ENCODE peak calls at places on chromosomes 3 and 15, in four cellular contexts. V, B, F and C are unnamed samples.

GRCh38 chr3:194475978-194476377 is 10.8 kb downstream of the ATP13A3 start:
- DNase-seq in V (no peak), B (no peak), F (no peak), C (no peak)

GRCh38 chr3:189967254-189967865 is 153.3 kb downstream of the P3H2 start:
- DNase-seq in V (no peak), B (no peak), F (peak; percentile 26), C (peak; percentile 16)

GRCh38 chr3:192042116-192042515 is 581.2 kb downstream of the PYDC2 start:
- DNase-seq in F (peak; percentile 60), V (no peak), B (no peak), C (no peak)

GRCh38 chr3:173568623-173569022 is 171.1 kb downstream of the NLGN1 start:
- DNase-seq in F (no peak), B (no peak), V (no peak), C (no peak)

GRCh38 chr3:43997788-43998373 is 243.8 kb upstream of the TOPAZ1 start:
- DNase-seq in B (no peak), V (no peak), F (peak; percentile 51), C (no peak)

GRCh38 chr3:77204788-77205187 is 164.9 kb downstream of the ROBO2 start:
- DNase-seq in V (no peak), F (no peak), B (no peak), C (no peak)

GRCh38 chr15:99385865-99386264 is 134.6 kb downstream of the LRRC28 start:
- DNase-seq in B (no peak), V (peak; percentile 81), F (no peak), C (no peak)

GRCh38 chr3:180277036-180277435 is 240.3 kb upstream of the PEX5L start:
- DNase-seq in B (no peak), V (no peak), F (no peak), C (no peak)

GRCh38 chr3:123156276-123156995 is 45.3 kb upstream of the SEC22A start:
- DNase-seq in F (no peak), B (no peak), V (no peak), C (no peak)

GRCh38 chr3:58244186-58244585 is 6.6 kb downstream of the ABHD6 start:
- DNase-seq in V (no peak), F (no peak), B (no peak), C (no peak)

GRCh38 chr15:74240002-74240568 is 4.0 kb downstream of the CCDC33 start:
- DNase-seq in F (no peak), V (peak; percentile 87), B (no peak), C (no peak)

GRCh38 chr3:28575100-28575747 is 226.6 kb upstream of the AZI2 start:
- DNase-seq in F (no peak), B (no peak), V (peak; percentile 5), C (no peak)

GRCh38 chr15:40845511-40846284 is 1.9 kb downstream of the SPINT1 start:
- DNase-seq in V (peak; percentile 77), F (no peak), B (no peak), C (no peak)

GRCh38 chr3:139745831-139746230 is 68.1 kb upstream of the NMNAT3 start:
- DNase-seq in B (no peak), V (no peak), F (no peak), C (no peak)

GRCh38 chr3:107404727-107405519 is 27.7 kb downstream of the CCDC54 start:
- DNase-seq in F (no peak), V (no peak), B (no peak), C (no peak)

GRCh38 chr3:111227216-111227615 is 155.6 kb downstream of the NECTIN3 start:
- DNase-seq in V (no peak), B (no peak), F (no peak), C (no peak)

GRCh38 chr3:105806361-105806760 is 62.5 kb downstream of the CBLB start:
- DNase-seq in F (no peak), V (no peak), B (no peak), C (peak; percentile 79)

GRCh38 chr15:90082140-90082713 is 20.0 kb downstream of the IDH2 start:
- DNase-seq in V (no peak), F (no peak), B (no peak), C (no peak)

GRCh38 chr3:50658831-50659230 is 15.9 kb upstream of the DOCK3 start:
- DNase-seq in B (no peak), F (no peak), V (no peak), C (no peak)

GRCh38 chr15:74251187-74251811 is 15.2 kb downstream of the CCDC33 start:
- DNase-seq in F (no peak), B (no peak), V (no peak), C (no peak)

GRCh38 chr3:27985369-27986035 is 255.9 kb upstream of the CMC1 start:
- DNase-seq in B (no peak), F (no peak), V (no peak), C (no peak)

GRCh38 chr3:61715886-61716527 is 154.6 kb downstream of the PTPRG start:
- DNase-seq in B (no peak), V (peak; percentile 18), F (no peak), C (no peak)

GRCh38 chr3:179651687-179652466 is 963 bp upstream of the USP13 start:
- DNase-seq in V (no peak), B (no peak), F (no peak), C (no peak)

GRCh38 chr3:189548053-189548452 is 83.1 kb upstream of the TP63 start:
- DNase-seq in F (no peak), V (no peak), B (no peak), C (no peak)

GRCh38 chr3:134847349-134847748 is 52.3 kb downstream of the EPHB1 start:
- DNase-seq in B (no peak), V (no peak), F (no peak), C (no peak)

GRCh38 chr3:39147711-39148115 is 5.7 kb downstream of the CSRNP1 start:
- DNase-seq in F (peak; percentile 52), V (peak; percentile 54), B (peak; percentile 21), C (peak; percentile 64)

GRCh38 chr3:10169000-10169496 is 4.3 kb downstream of the IRAK2 start:
- DNase-seq in B (no peak), F (no peak), V (no peak), C (no peak)

GRCh38 chr3:294581-294980 is 98.0 kb downstream of the CHL1 start:
- DNase-seq in V (no peak), F (no peak), B (no peak), C (no peak)

GRCh38 chr3:14827776-14828175 is 9.0 kb downstream of the FGD5 start:
- DNase-seq in V (no peak), B (no peak), F (no peak), C (no peak)

GRCh38 chr15:38514601-38515000 is 50.0 kb downstream of the RASGRP1 start:
- DNase-seq in V (no peak), B (no peak), F (peak; percentile 40), C (no peak)

GRCh38 chr3:25367025-25367424 is 61.0 kb upstream of the RARB start:
- DNase-seq in B (no peak), F (no peak), V (no peak), C (no peak)

GRCh38 chr3:107838196-107838595 is 252.6 kb downstream of the CD47 start:
- DNase-seq in V (no peak), F (no peak), B (no peak), C (no peak)

GRCh38 chr3:44867421-44868111 is 5.9 kb downstream of the TMEM42 start:
- DNase-seq in B (no peak), V (no peak), F (no peak), C (no peak)

GRCh38 chr15:25987638-25988037 is 124.5 kb upstream of the ATP10A start:
- DNase-seq in V (no peak), B (no peak), F (no peak), C (no peak)

GRCh38 chr15:55683366-55683765 is 59.6 kb downstream of the PRTG start:
- DNase-seq in B (no peak), F (no peak), V (no peak), C (no peak)

GRCh38 chr15:52254331-52254730 is 41.3 kb downstream of the MYO5C start:
- DNase-seq in F (peak; percentile 53), B (no peak), V (no peak), C (no peak)

GRCh38 chr15:73781038-73781925 is 28.1 kb upstream of the INSYN1 start:
- DNase-seq in B (no peak), V (no peak), F (no peak), C (no peak)

GRCh38 chr15:60392601-60392985 is 5.2 kb downstream of the ANXA2 start:
- DNase-seq in F (no peak), V (no peak), B (peak; percentile 14), C (peak; percentile 69)

GRCh38 chr15:92661961-92662360 is 6.4 kb upstream of the FAM174B start:
- DNase-seq in F (no peak), V (no peak), B (no peak), C (no peak)

GRCh38 chr15:65089206-65089824 is 12.8 kb downstream of the KBTBD13 start:
- DNase-seq in F (no peak), V (no peak), B (no peak), C (no peak)